ENCODE peak calls at places on chromosome 17, in five cellular contexts. E is ACHN; Z is HCEC 1CT; M is CD8-positive, alpha-beta T cell; B is HTR-8/SVneo. J is an unnamed sample.

GRCh38 chr17:77363821-77364361 is 223.1 kb downstream of the SEC14L1 start:
- DNase-seq in E (peak), B (no peak), Z (no peak), M (peak), J (peak)

GRCh38 chr17:60170835-60171752 is 21.3 kb downstream of the CA4 start:
- DNase-seq in E (no peak), M (no peak), Z (no peak), B (no peak), J (no peak)

GRCh38 chr17:48954300-48954755 is 9.7 kb upstream of the SNF8 start:
- DNase-seq in B (peak), E (peak), Z (peak), M (no peak), J (peak)

GRCh38 chr17:38886643-38887010 is 16.8 kb downstream of the LASP1 start:
- DNase-seq in M (no peak), E (no peak), B (no peak), Z (no peak), J (no peak)

GRCh38 chr17:21039839-21040575 is 2.8 kb downstream of the USP22 start:
- DNase-seq in E (peak), Z (peak), M (peak), B (peak), J (peak)

GRCh38 chr17:142876-143784 is 5.8 kb downstream of the SCGB1C2 start:
- DNase-seq in M (no peak), Z (no peak), E (no peak), B (no peak), J (no peak)

GRCh38 chr17:80491478-80492342 is 15.3 kb upstream of the NPTX1 start:
- DNase-seq in E (peak), Z (no peak), B (no peak), M (no peak), J (no peak)

GRCh38 chr17:20190605-20191004 is 181.4 kb downstream of the SPECC1 start:
- DNase-seq in E (no peak), Z (no peak), B (no peak), M (no peak), J (no peak)

GRCh38 chr17:1440921-1441320 is 15.1 kb downstream of the CRK start:
- DNase-seq in E (no peak), Z (no peak), B (no peak), M (no peak), J (no peak)

GRCh38 chr17:75559958-75560533 is 27.6 kb upstream of the MYO15B start:
- DNase-seq in M (no peak), B (no peak), Z (no peak), E (no peak), J (no peak)

GRCh38 chr17:74356640-74357465 is 4.8 kb downstream of the BTBD17 start:
- DNase-seq in E (no peak), B (no peak), Z (no peak), M (no peak), J (no peak)

GRCh38 chr17:15232517-15232915 is 32.6 kb downstream of the PMP22 start:
- DNase-seq in Z (no peak), B (no peak), E (no peak), M (no peak), J (no peak)

GRCh38 chr17:4072487-4073157 is 70.2 kb downstream of the ZZEF1 start:
- DNase-seq in E (no peak), M (no peak), B (no peak), Z (peak), J (peak)

GRCh38 chr17:69192754-69193153 is 35.9 kb downstream of the ABCA10 start:
- DNase-seq in E (no peak), Z (no peak), M (no peak), B (no peak), J (no peak)

GRCh38 chr17:38456031-38456815 is 28.0 kb downstream of the ARHGAP23 start:
- DNase-seq in E (peak), B (no peak), Z (no peak), M (no peak), J (no peak)

GRCh38 chr17:43024407-43025289 is at the start of gene RND2:
- DNase-seq in M (peak), E (peak), Z (peak), B (peak), J (peak)

GRCh38 chr17:38925263-38925995 is at the start of gene LASP1NB:
- DNase-seq in E (no peak), B (no peak), Z (no peak), M (peak), J (peak)

GRCh38 chr17:35479271-35479670 is 30.7 kb upstream of the SLFN13 start:
- DNase-seq in B (no peak), M (no peak), Z (no peak), E (no peak), J (no peak)

GRCh38 chr17:4711671-4712111 is 1.3 kb downstream of the ARRB2 start:
- DNase-seq in E (no peak), B (no peak), Z (no peak), M (no peak), J (no peak)

GRCh38 chr17:61862105-61862574 is 1.2 kb downstream of the BRIP1 start:
- DNase-seq in B (peak), M (no peak), Z (peak), E (peak), J (peak)

GRCh38 chr17:77451271-77451893 is 310.6 kb downstream of the SEC14L1 start:
- DNase-seq in M (peak), B (no peak), E (no peak), Z (peak), J (peak)

GRCh38 chr17:37506678-37507077 is 17.0 kb downstream of the DUSP14 start:
- DNase-seq in B (peak), E (peak), M (no peak), Z (peak), J (peak)

GRCh38 chr17:41972571-41973411 is 6.2 kb downstream of the CNP start:
- DNase-seq in Z (no peak), M (no peak), B (no peak), E (no peak), J (no peak)

GRCh38 chr17:66541461-66542182 is 239.2 kb downstream of the PRKCA start:
- DNase-seq in Z (no peak), B (no peak), M (no peak), E (peak), J (no peak)

GRCh38 chr17:65564793-65565192 is 3.3 kb upstream of the AXIN2 start:
- DNase-seq in B (no peak), M (no peak), Z (no peak), E (no peak), J (peak)

GRCh38 chr17:41959030-41959335 is 7.6 kb upstream of the CNP start:
- DNase-seq in B (no peak), Z (no peak), E (no peak), M (no peak), J (no peak)

GRCh38 chr17:45149037-45149668 is 878 bp downstream of the HEXIM1 start:
- DNase-seq in M (peak), Z (peak), E (peak), B (peak), J (peak)

GRCh38 chr17:48026503-48027321 is 10.9 kb downstream of the COPZ2 start:
- DNase-seq in B (peak), M (peak), Z (peak), E (peak), J (peak)

GRCh38 chr17:49984283-49984682 is 10.7 kb downstream of the DLX3 start:
- DNase-seq in E (no peak), Z (no peak), B (no peak), M (no peak), J (no peak)

GRCh38 chr17:28612936-28613872 is 781 bp downstream of the RSKR start:
- DNase-seq in M (peak), E (peak), B (peak), Z (peak), J (peak)

GRCh38 chr17:76562734-76563148 is 22.9 kb downstream of the PRCD start:
- DNase-seq in M (no peak), E (no peak), Z (peak), B (no peak), J (peak)

GRCh38 chr17:19753661-19754463 is 5.8 kb upstream of the ALDH3A1 start:
- DNase-seq in Z (no peak), B (no peak), E (peak), M (no peak), J (no peak)

GRCh38 chr17:79730769-79731483 is at the start of gene ENPP7:
- DNase-seq in E (no peak), B (no peak), Z (no peak), M (no peak), J (no peak)

GRCh38 chr17:72743037-72743467 is 349.4 kb downstream of the SLC39A11 start:
- DNase-seq in M (no peak), E (no peak), Z (no peak), B (no peak), J (no peak)

GRCh38 chr17:67479119-67479517 is 102.0 kb downstream of the PITPNC1 start:
- DNase-seq in B (no peak), M (no peak), Z (no peak), E (no peak), J (no peak)

J was measured in fibroblast of lung.